ENCODE peak calls at places on chromosomes 5 and 9, in ten cellular contexts. N is K562, T is stomach, O is endothelial cell of umbilical vein, K is prostate gland, F is breast epithelium, Q is HCT116, Y is SK-N-SH, D is transverse colon, H is vagina. A is an unnamed sample.

GRCh38 chr5:80026841-80027240 is 8.3 kb upstream of the THBS4 start:
- DNase-seq in N (no peak), T (no peak), O (no peak), K (peak), F (no peak), Q (no peak), Y (no peak), D (no peak), H (no peak), A (no peak)

GRCh38 chr9:136297016-136297691 is 6.7 kb downstream of the CCDC187 start:
- DNase-seq in N (no peak), T (peak), O (peak), K (peak), F (no peak), Q (no peak), Y (no peak), D (peak), H (no peak), A (no peak)

GRCh38 chr9:133428579-133429215 is 6.5 kb downstream of the ADAMTS13 start:
- DNase-seq in N (peak), T (peak), O (no peak), K (no peak), F (no peak), Q (no peak), Y (peak), D (peak), H (no peak), A (peak)

GRCh38 chr9:71793386-71794105 is 25.2 kb upstream of the CEMIP2 start:
- DNase-seq in N (no peak), T (no peak), O (no peak), K (no peak), F (no peak), Q (no peak), Y (no peak), D (no peak), H (no peak), A (no peak)

GRCh38 chr9:133619791-133620190 is 10.6 kb upstream of the FAM163B start:
- DNase-seq in N (no peak), T (no peak), O (no peak), K (peak), F (no peak), Q (no peak), Y (no peak), D (peak), H (no peak), A (peak)

GRCh38 chr9:124768778-124769350 is 2.2 kb downstream of the NR6A1 start:
- DNase-seq in N (no peak), T (no peak), O (peak), K (no peak), F (no peak), Q (no peak), Y (no peak), D (no peak), H (no peak), A (no peak)

GRCh38 chr5:122845253-122846050 is at the start of gene SNX24:
- DNase-seq in N (peak), T (peak), O (peak), K (peak), F (peak), Q (peak), Y (peak), D (peak), H (no peak), A (peak)

GRCh38 chr9:124392254-124392653 is 23.0 kb downstream of the PSMB7 start:
- DNase-seq in N (no peak), T (no peak), O (no peak), K (no peak), F (no peak), Q (no peak), Y (no peak), D (no peak), H (no peak), A (no peak)

GRCh38 chr5:96572864-96573512 is 89.2 kb upstream of the CAST start:
- DNase-seq in N (no peak), T (no peak), O (peak), K (no peak), F (no peak), Q (no peak), Y (no peak), D (no peak), H (no peak), A (no peak)

GRCh38 chr5:1002836-1003235 is 5.8 kb upstream of the NKD2 start:
- DNase-seq in N (no peak), T (peak), O (no peak), K (no peak), F (peak), Q (no peak), Y (no peak), D (no peak), H (no peak), A (no peak)

GRCh38 chr5:38556599-38557308 is at the start of gene LIFR:
- DNase-seq in N (peak), T (peak), O (peak), K (peak), F (peak), Q (peak), Y (peak), D (peak), H (no peak), A (peak)

GRCh38 chr5:58071566-58071965 is 388.3 kb downstream of the PLK2 start:
- DNase-seq in N (no peak), T (no peak), O (no peak), K (no peak), F (no peak), Q (no peak), Y (no peak), D (no peak), H (no peak), A (no peak)

GRCh38 chr5:73363911-73364730 is 84.5 kb downstream of the FOXD1 start:
- DNase-seq in N (no peak), T (no peak), O (no peak), K (no peak), F (no peak), Q (no peak), Y (no peak), D (no peak), H (no peak), A (no peak)

GRCh38 chr9:109908459-109909390 is 128.7 kb downstream of the PALM2AKAP2 start:
- DNase-seq in N (no peak), T (no peak), O (peak), K (no peak), F (no peak), Q (no peak), Y (no peak), D (no peak), H (no peak), A (no peak)

GRCh38 chr5:76958976-76959767 is 6.3 kb downstream of the CRHBP start:
- DNase-seq in N (peak), T (no peak), O (peak), K (no peak), F (no peak), Q (no peak), Y (no peak), D (no peak), H (no peak), A (no peak)

GRCh38 chr5:143887302-143887638 is 75.3 kb downstream of the HMHB1 start:
- DNase-seq in N (no peak), T (no peak), O (peak), K (peak), F (peak), Q (no peak), Y (peak), D (no peak), H (no peak), A (no peak)

GRCh38 chr9:8857330-8858249 is 1058.0 kb upstream of the DMAC1 start:
- DNase-seq in N (no peak), T (peak), O (peak), K (peak), F (no peak), Q (no peak), Y (peak), D (peak), H (no peak), A (no peak)

GRCh38 chr9:95078934-95079333 is 238.6 kb downstream of the FANCC start:
- DNase-seq in N (no peak), T (peak), O (no peak), K (no peak), F (no peak), Q (no peak), Y (no peak), D (no peak), H (no peak), A (no peak)

GRCh38 chr9:76321185-76321828 is 72.9 kb downstream of the RFK start:
- DNase-seq in N (no peak), T (no peak), O (peak), K (no peak), F (no peak), Q (no peak), Y (peak), D (no peak), H (no peak), A (no peak)

GRCh38 chr5:157930710-157931109 is 71.8 kb upstream of the CLINT1 start:
- DNase-seq in N (no peak), T (peak), O (peak), K (peak), F (no peak), Q (no peak), Y (no peak), D (peak), H (no peak), A (no peak)

GRCh38 chr5:172616730-172617129 is 24.3 kb upstream of the NEURL1B start:
- DNase-seq in N (no peak), T (no peak), O (no peak), K (no peak), F (no peak), Q (no peak), Y (no peak), D (no peak), H (no peak), A (no peak)

GRCh38 chr9:96646081-96646991 is 8.8 kb downstream of the PRXL2C start:
- DNase-seq in N (no peak), T (no peak), O (no peak), K (no peak), F (no peak), Q (no peak), Y (no peak), D (no peak), H (no peak), A (no peak)

GRCh38 chr9:14941487-14941886 is 31.3 kb upstream of the FREM1 start:
- DNase-seq in N (no peak), T (no peak), O (no peak), K (no peak), F (no peak), Q (no peak), Y (no peak), D (no peak), H (no peak), A (no peak)

GRCh38 chr9:105359899-105360298 is 87.9 kb upstream of the FSD1L start:
- DNase-seq in N (no peak), T (no peak), O (no peak), K (no peak), F (no peak), Q (no peak), Y (no peak), D (no peak), H (no peak), A (no peak)

GRCh38 chr5:146640285-146640896 is 124.4 kb upstream of the GPR151 start:
- DNase-seq in N (no peak), T (no peak), O (no peak), K (no peak), F (no peak), Q (no peak), Y (no peak), D (peak), H (no peak), A (no peak)

GRCh38 chr9:93965830-93966577 is 10.8 kb upstream of the BARX1 start:
- DNase-seq in N (no peak), T (peak), O (no peak), K (no peak), F (no peak), Q (no peak), Y (no peak), D (no peak), H (peak), A (no peak)

GRCh38 chr5:162995568-162995967 is 441.8 kb upstream of the CCNG1 start:
- DNase-seq in N (no peak), T (no peak), O (no peak), K (no peak), F (no peak), Q (no peak), Y (no peak), D (no peak), H (no peak), A (no peak)

GRCh38 chr5:143896981-143897380 is 85.0 kb downstream of the HMHB1 start:
- DNase-seq in N (no peak), T (no peak), O (peak), K (no peak), F (no peak), Q (no peak), Y (no peak), D (no peak), H (no peak), A (no peak)

GRCh38 chr5:57172466-57172961 is 1.3 kb upstream of the GPBP1 start:
- DNase-seq in N (peak), T (no peak), O (peak), K (no peak), F (no peak), Q (no peak), Y (peak), D (no peak), H (no peak), A (no peak)

GRCh38 chr5:94180761-94181160 is 437.6 kb downstream of the KIAA0825 start:
- DNase-seq in N (no peak), T (no peak), O (no peak), K (no peak), F (no peak), Q (no peak), Y (no peak), D (no peak), H (no peak), A (no peak)

GRCh38 chr5:132629230-132629944 is 28.6 kb upstream of the IL13 start:
- DNase-seq in N (no peak), T (no peak), O (peak), K (no peak), F (no peak), Q (no peak), Y (no peak), D (no peak), H (no peak), A (no peak)

GRCh38 chr5:136028782-136029742 is at the start of gene TGFBI:
- DNase-seq in N (peak), T (peak), O (peak), K (peak), F (no peak), Q (no peak), Y (peak), D (peak), H (no peak), A (no peak)

GRCh38 chr5:54148062-54148461 is 162.3 kb downstream of the ARL15 start:
- DNase-seq in N (no peak), T (no peak), O (no peak), K (no peak), F (no peak), Q (no peak), Y (peak), D (no peak), H (no peak), A (no peak)

GRCh38 chr9:125663127-125663526 is 43.9 kb downstream of the MAPKAP1 start:
- DNase-seq in N (no peak), T (no peak), O (peak), K (no peak), F (no peak), Q (peak), Y (no peak), D (no peak), H (no peak), A (no peak)

GRCh38 chr5:33829430-33829829 is 62.4 kb downstream of the ADAMTS12 start:
- DNase-seq in N (no peak), T (no peak), O (no peak), K (no peak), F (no peak), Q (no peak), Y (no peak), D (no peak), H (no peak), A (no peak)

GRCh38 chr9:112384690-112385089 is 4.8 kb downstream of the HSDL2 start:
- DNase-seq in N (no peak), T (no peak), O (peak), K (no peak), F (no peak), Q (no peak), Y (no peak), D (no peak), H (no peak), A (no peak)

GRCh38 chr5:141823056-141823455 is 55.2 kb downstream of the PCDH1 start:
- DNase-seq in N (no peak), T (no peak), O (no peak), K (no peak), F (no peak), Q (no peak), Y (no peak), D (no peak), H (no peak), A (no peak)

GRCh38 chr5:141825241-141825671 is 53.0 kb downstream of the PCDH1 start:
- DNase-seq in N (no peak), T (no peak), O (no peak), K (no peak), F (no peak), Q (no peak), Y (peak), D (no peak), H (no peak), A (no peak)

GRCh38 chr5:141824717-141825116 is 53.5 kb downstream of the PCDH1 start:
- DNase-seq in N (no peak), T (no peak), O (no peak), K (no peak), F (no peak), Q (no peak), Y (no peak), D (no peak), H (no peak), A (no peak)

GRCh38 chr5:141821430-141821925 is 56.7 kb downstream of the PCDH1 start:
- DNase-seq in N (no peak), T (no peak), O (peak), K (no peak), F (no peak), Q (peak), Y (peak), D (no peak), H (no peak), A (no peak)

GRCh38 chr5:141822134-141822533 is 56.1 kb downstream of the PCDH1 start:
- DNase-seq in N (no peak), T (no peak), O (peak), K (peak), F (no peak), Q (no peak), Y (no peak), D (no peak), H (no peak), A (no peak)
- TF ChIP-seq POLR2AphosphoS5 in N (no peak), T (no peak), O (no peak), K (peak), F (no peak), Q (no peak), Y (no peak), D (peak), H (peak), A (no peak)

GRCh38 chr5:139022528-139022927 is 147.4 kb upstream of the LRRTM2 start:
- DNase-seq in N (no peak), T (no peak), O (no peak), K (peak), F (peak), Q (no peak), Y (no peak), D (no peak), H (no peak), A (no peak)

GRCh38 chr5:139021346-139021745 is 146.2 kb upstream of the LRRTM2 start:
- DNase-seq in N (no peak), T (no peak), O (no peak), K (no peak), F (no peak), Q (no peak), Y (no peak), D (no peak), H (no peak), A (no peak)

GRCh38 chr5:139023276-139023675 is 148.1 kb upstream of the LRRTM2 start:
- DNase-seq in N (no peak), T (no peak), O (peak), K (no peak), F (no peak), Q (no peak), Y (no peak), D (no peak), H (no peak), A (no peak)

DNA sequence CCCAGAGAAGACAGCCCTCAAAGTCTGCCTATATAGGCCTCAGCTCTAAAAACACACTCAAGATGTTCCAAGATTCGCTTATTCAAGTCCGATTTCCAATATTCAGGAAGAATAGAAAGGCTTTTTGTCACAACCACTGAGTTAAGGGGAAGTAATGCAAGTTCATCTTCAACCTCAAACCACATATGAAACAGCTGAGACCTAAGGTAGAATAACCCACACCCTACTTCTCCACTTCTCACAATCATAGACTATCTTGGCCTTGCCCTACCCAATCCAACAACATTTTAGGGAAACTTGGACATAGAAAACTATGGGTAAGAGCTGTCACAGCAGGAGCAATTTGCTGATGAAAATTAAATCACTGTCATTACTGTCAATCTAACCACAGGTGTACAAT is 152.0 kb upstream of the LRRTM2 start:
- DNase-seq in N (no peak), T (no peak), O (no peak), K (no peak), F (no peak), Q (no peak), Y (no peak), D (no peak), H (no peak), A (no peak)
- TF ChIP-seq POLR2AphosphoS5 in N (no peak), T (no peak), O (no peak), K (no peak), F (no peak), Q (no peak), Y (no peak), D (no peak), H (no peak), A (no peak)

GRCh38 chr5:90390326-90390725 is 19.2 kb downstream of the CETN3 start:
- DNase-seq in N (no peak), T (no peak), O (no peak), K (no peak), F (no peak), Q (no peak), Y (no peak), D (no peak), H (no peak), A (no peak)

GRCh38 chr5:90387508-90387907 is 22.0 kb downstream of the CETN3 start:
- DNase-seq in N (no peak), T (no peak), O (no peak), K (no peak), F (no peak), Q (no peak), Y (no peak), D (no peak), H (no peak), A (no peak)

GRCh38 chr5:90395005-90395404 is 14.6 kb downstream of the CETN3 start:
- DNase-seq in N (no peak), T (no peak), O (no peak), K (no peak), F (no peak), Q (no peak), Y (no peak), D (no peak), H (no peak), A (no peak)

GRCh38 chr5:90386099-90386710 is 23.4 kb downstream of the CETN3 start:
- DNase-seq in N (no peak), T (no peak), O (peak), K (no peak), F (no peak), Q (peak), Y (peak), D (no peak), H (no peak), A (no peak)

GRCh38 chr5:90390933-90391332 is 18.6 kb downstream of the CETN3 start:
- DNase-seq in N (no peak), T (no peak), O (no peak), K (no peak), F (no peak), Q (no peak), Y (no peak), D (no peak), H (no peak), A (no peak)
- TF ChIP-seq POLR2AphosphoS5 in N (no peak), T (no peak), O (no peak), K (no peak), F (no peak), Q (no peak), Y (no peak), D (no peak), H (no peak), A (no peak)

GRCh38 chr9:23822331-23823169 is 3.5 kb downstream of the ELAVL2 start:
- DNase-seq in N (no peak), T (no peak), O (no peak), K (no peak), F (no peak), Q (no peak), Y (peak), D (no peak), H (no peak), A (no peak)

GRCh38 chr9:23821400-23822181 is 4.4 kb downstream of the ELAVL2 start:
- DNase-seq in N (no peak), T (peak), O (peak), K (no peak), F (no peak), Q (no peak), Y (peak), D (peak), H (no peak), A (no peak)

GRCh38 chr9:23819403-23819802 is 6.6 kb downstream of the ELAVL2 start:
- DNase-seq in N (no peak), T (no peak), O (no peak), K (no peak), F (no peak), Q (no peak), Y (no peak), D (no peak), H (no peak), A (no peak)

GRCh38 chr9:23824241-23825142 is 1.5 kb downstream of the ELAVL2 start:
- DNase-seq in N (no peak), T (no peak), O (no peak), K (no peak), F (no peak), Q (no peak), Y (peak), D (peak), H (no peak), A (no peak)

DNA sequence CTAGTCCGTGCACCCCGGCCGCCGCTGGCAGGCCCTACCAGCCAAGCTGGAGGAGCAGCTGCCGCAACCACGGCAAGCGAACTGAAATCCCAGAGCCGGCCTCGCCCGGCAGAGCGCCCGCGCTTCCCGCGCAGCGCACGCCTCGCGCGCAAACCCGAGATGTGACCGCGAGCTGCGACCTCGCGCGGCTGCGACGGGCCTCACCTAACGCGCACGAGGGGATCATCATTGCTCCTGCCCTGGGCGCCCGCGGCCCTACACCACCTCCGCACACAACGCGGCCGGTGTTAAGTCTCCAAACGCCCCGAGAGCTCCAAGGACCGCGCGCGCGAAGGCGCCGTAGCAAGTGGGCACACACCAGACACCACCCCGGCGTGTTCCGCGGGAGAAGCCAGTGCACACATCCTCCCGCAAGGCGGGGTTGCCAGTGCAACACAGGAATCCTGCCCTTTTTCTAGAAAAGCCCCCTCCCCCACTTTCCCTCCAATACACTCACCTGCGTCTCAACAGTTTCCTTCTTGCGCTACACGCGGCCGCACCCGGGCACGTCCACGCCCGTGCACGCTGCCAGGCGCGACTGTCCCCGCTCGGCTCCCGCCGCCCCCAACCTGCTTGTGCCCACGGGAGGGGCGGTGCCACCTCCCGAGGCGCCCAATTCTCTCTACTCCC is 5.2 kb downstream of the ELAVL2 start:
- DNase-seq in N (no peak), T (no peak), O (no peak), K (no peak), F (no peak), Q (no peak), Y (peak), D (no peak), H (no peak), A (no peak)
- TF ChIP-seq POLR2AphosphoS5 in N (no peak), T (no peak), O (no peak), K (no peak), F (no peak), Q (no peak), Y (no peak), D (no peak), H (no peak), A (no peak)